ENCODE peak calls at places on chromosomes 7 and 10, in six cellular contexts. N is heart right ventricle, V is LNCaP clone FGC, M is HFFc6, S is brain microvascular endothelial cell, H is B cell. U is an unnamed sample.

GRCh38 chr7:99193527-99194214 is 14.2 kb downstream of the KPNA7 start:
- DNase-seq in S (peak), N (no peak), V (no peak), M (peak), H (no peak), U (no peak)

GRCh38 chr10:127028556-127028955 is 123.3 kb downstream of the DOCK1 start:
- DNase-seq in H (no peak), S (no peak), V (no peak), M (no peak), N (no peak), U (no peak)

GRCh38 chr10:132676193-132676891 is 109.6 kb downstream of the NKX6-2 start:
- DNase-seq in H (no peak), S (no peak), M (no peak), V (peak), N (no peak), U (peak)

GRCh38 chr10:135601-136464 is 578 bp downstream of the ZMYND11 start:
- DNase-seq in S (peak), V (no peak), H (peak), M (peak), N (peak), U (peak)

GRCh38 chr7:42913591-42913990 is 1.7 kb upstream of the C7orf25 start:
- DNase-seq in V (no peak), M (no peak), H (no peak), S (no peak), N (no peak), U (no peak)

GRCh38 chr7:154919324-154920222 is 83.4 kb downstream of the PAXIP1 start:
- DNase-seq in N (no peak), S (no peak), H (no peak), V (no peak), M (no peak), U (no peak)

GRCh38 chr10:1109795-1110673 is 53.8 kb downstream of the WDR37 start:
- DNase-seq in H (peak), M (peak), V (peak), S (peak), N (no peak), U (no peak)

GRCh38 chr7:70835658-70836057 is 296.3 kb upstream of the GALNT17 start:
- DNase-seq in M (no peak), V (no peak), H (no peak), N (no peak), S (no peak), U (no peak)

DNA sequence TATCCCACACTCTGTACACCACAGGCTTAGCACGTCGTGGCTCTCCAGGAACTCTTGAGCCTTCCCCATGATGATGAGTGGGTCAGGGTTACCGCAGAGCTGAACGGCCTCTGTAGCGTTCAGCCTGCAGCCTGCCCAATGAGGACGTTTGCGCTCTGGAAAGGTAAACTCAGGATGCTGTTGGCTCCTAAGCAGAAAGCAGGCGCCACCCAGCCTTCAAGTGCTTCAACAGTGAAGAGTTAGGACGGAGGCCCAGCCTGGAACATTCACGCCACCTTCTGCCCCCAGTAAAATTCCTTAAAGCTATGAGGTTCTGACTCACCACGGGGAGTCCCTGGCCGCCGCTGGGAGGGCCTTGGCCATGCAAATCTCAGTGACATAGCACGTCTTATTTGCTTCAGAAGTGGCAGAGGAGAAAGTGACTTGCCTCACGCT is 161.5 kb upstream of the SH2B2 start:
- DNase-seq in H (peak), V (no peak), M (peak), S (peak), N (peak), U (no peak)
- TF ChIP-seq CTCF in H (no peak), V (no peak), M (peak), S (peak), N (peak), U (no peak)

DNA sequence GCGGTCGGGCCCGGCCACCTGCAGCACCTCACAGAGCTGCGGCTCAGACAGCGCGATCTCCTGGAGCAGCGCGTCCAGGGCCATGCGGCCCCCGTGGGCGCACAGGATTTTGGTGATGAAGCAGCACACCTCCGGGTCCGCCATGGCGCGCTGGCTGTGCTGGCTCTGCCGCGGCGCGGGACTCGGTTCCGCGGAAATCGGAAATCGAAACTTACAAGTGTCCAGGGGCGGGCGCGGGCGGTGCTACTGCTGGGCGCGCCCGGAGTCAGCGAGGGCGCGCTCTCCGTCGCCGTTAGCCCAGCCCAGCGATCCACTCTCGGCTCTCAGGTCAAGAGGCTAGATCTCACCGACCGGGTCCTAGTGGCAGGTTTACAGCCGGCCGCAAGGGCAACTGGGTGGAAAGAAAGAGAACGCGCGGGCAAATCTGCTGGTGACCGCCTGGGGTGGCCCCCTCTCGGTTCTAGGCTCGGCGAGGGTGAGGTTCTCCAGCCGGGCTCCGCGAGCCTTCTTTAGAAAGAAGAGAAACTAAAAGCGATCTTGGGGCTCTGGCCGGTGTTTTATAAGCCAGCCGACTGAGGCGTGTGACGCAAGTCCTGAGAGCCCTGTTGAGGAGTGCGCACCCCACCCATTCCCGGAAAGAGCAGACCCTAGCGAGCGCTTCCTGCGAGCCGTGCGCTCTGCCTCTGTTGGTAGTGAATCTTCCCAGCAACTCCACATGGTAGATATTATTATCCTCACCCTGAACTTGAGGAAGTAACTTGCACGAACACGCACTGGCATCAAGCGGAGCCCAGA is at the start of gene ZC3HAV1:
- DNase-seq in M (peak), S (peak), N (peak), H (peak), V (peak), U (peak)
- TF ChIP-seq CTCF in M (peak), S (peak), N (no peak), H (no peak), V (no peak), U (peak)

GRCh38 chr7:156435486-156436231 is 204.9 kb upstream of the RNF32 start:
- DNase-seq in V (no peak), M (no peak), S (no peak), N (no peak), H (no peak), U (no peak)

GRCh38 chr7:156442503-156442902 is 198.1 kb upstream of the RNF32 start:
- DNase-seq in H (no peak), S (no peak), V (no peak), N (no peak), M (no peak), U (no peak)

GRCh38 chr7:156438011-156438410 is 202.6 kb upstream of the RNF32 start:
- DNase-seq in N (no peak), H (no peak), V (peak), S (no peak), M (no peak), U (no peak)

GRCh38 chr7:156437021-156437614 is 203.5 kb upstream of the RNF32 start:
- DNase-seq in S (no peak), V (no peak), M (no peak), H (no peak), N (no peak), U (no peak)

GRCh38 chr7:156440456-156440855 is 200.1 kb upstream of the RNF32 start:
- DNase-seq in M (no peak), N (no peak), S (no peak), H (no peak), V (no peak), U (no peak)
- TF ChIP-seq CTCF in M (no peak), N (no peak), S (no peak), H (no peak), V (no peak), U (no peak)

GRCh38 chr10:5968681-5969453 is 8.5 kb downstream of the IL15RA start:
- DNase-seq in H (no peak), N (no peak), V (no peak), S (no peak), M (no peak), U (peak)
- TF ChIP-seq CTCF in H (no peak), N (no peak), V (no peak), S (no peak), M (no peak), U (no peak)

DNA sequence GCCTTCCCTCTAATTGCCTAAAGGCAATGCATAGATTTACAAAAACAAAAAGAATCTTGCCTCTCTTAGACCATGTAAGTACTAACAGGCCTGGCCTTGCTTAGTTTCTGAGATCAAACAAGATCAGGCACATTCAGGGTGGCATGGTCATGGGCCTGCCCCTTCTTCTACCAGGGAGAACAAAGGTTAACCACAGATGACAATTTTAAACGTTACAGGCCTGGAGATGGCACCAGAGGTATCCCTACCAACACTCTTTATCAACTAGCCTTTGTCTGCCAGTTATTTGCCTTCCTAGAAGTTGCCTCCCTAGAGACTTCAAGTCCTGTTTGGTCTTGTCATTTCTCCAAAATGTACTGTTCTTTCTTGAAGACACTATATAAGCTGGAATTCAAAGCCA is 252.6 kb downstream of the DOCK4 start:
- DNase-seq in S (no peak), H (no peak), N (no peak), V (peak), M (peak), U (no peak)
- TF ChIP-seq CTCF in S (no peak), H (no peak), N (peak), V (peak), M (peak), U (no peak)

U was measured in type B pancreatic cell.